ENCODE peak calls at places on chromosomes 4 and X, in nine cellular contexts. Z, O, L, G, F, S, A, W and U are unnamed samples.

GRCh38 chrX:52368368-52369055 is at the start of gene XAGE2:
- DNase-seq in Z (no peak), O (no peak), G (no peak), W (no peak), L (no peak), F (no peak), S (no peak), A (no peak), U (no peak)

GRCh38 chr4:76897522-76898384 is at the start of gene SOWAHB:
- DNase-seq in A (peak), O (peak), S (peak), L (no peak), F (no peak), W (peak), Z (no peak), G (peak), U (peak)

GRCh38 chr4:74311696-74312313 is 3.5 kb downstream of the EPGN start:
- DNase-seq in A (no peak), F (peak), S (peak), L (peak), Z (peak), G (peak), O (peak), W (peak), U (peak)

GRCh38 chrX:629230-630006 is 1.2 kb upstream of the SHOX start:
- DNase-seq in Z (no peak), L (no peak), G (no peak), O (no peak), W (no peak), A (no peak), S (no peak), F (no peak), U (no peak)

GRCh38 chrX:110557864-110558263 is 199.2 kb downstream of the RTL9 start:
- DNase-seq in L (no peak), G (no peak), Z (no peak), F (no peak), W (no peak), O (no peak), A (no peak), S (no peak), U (no peak)

GRCh38 chr4:128519163-128519810 is 231.7 kb upstream of the PGRMC2 start:
- DNase-seq in G (no peak), L (peak), A (peak), O (no peak), S (no peak), W (no peak), F (no peak), Z (no peak), U (no peak)

GRCh38 chrX:150507251-150507856 is 61.1 kb upstream of the MTM1 start:
- DNase-seq in W (no peak), G (no peak), O (no peak), A (peak), L (peak), S (no peak), Z (no peak), F (no peak), U (peak)

GRCh38 chr4:111323916-111324315 is 701.0 kb upstream of the PITX2 start:
- DNase-seq in O (no peak), W (peak), Z (no peak), A (no peak), S (no peak), G (no peak), L (no peak), F (no peak), U (no peak)

GRCh38 chr4:106021737-106022410 is 126.6 kb downstream of the NPNT start:
- DNase-seq in Z (no peak), F (no peak), W (no peak), S (no peak), A (no peak), G (no peak), L (peak), O (no peak), U (no peak)

GRCh38 chr4:128338634-128339355 is 51.2 kb upstream of the PGRMC2 start:
- DNase-seq in G (no peak), S (no peak), W (peak), O (peak), F (no peak), Z (peak), L (peak), A (no peak), U (peak)